ENCODE peak calls at places on chromosomes 4 and X, in five cellular contexts. K is HepG2, W is HEK293T, S is NT2/D1, R is H1. Q is an unnamed sample.

GRCh38 chr4:124499266-124499665 is 213.3 kb downstream of the ANKRD50 start:
- DNase-seq in K (no peak), W (no peak), S (no peak), R (no peak), Q (no peak)

GRCh38 chr4:168766537-168767316 is 243.3 kb downstream of the CBR4 start:
- DNase-seq in K (no peak), W (no peak), S (no peak), R (no peak), Q (no peak)

GRCh38 chr4:54063224-54063623 is 1.2 kb downstream of the CHIC2 start:
- DNase-seq in K (peak), W (no peak), S (no peak), R (no peak), Q (no peak)

GRCh38 chr4:186887211-186887785 is 163.6 kb upstream of the FAT1 start:
- DNase-seq in K (no peak), W (no peak), S (no peak), R (no peak), Q (no peak)

GRCh38 chrX:43121637-43122036 is 343.7 kb upstream of the PPP1R2C start:
- DNase-seq in K (no peak), W (no peak), S (no peak), R (no peak), Q (no peak)

GRCh38 chrX:73903941-73904340 is 340.9 kb downstream of the CHIC1 start:
- DNase-seq in K (no peak), W (no peak), S (no peak), R (no peak), Q (no peak)

GRCh38 chr4:6366581-6366980 is 96.9 kb downstream of the WFS1 start:
- DNase-seq in K (no peak), W (no peak), S (no peak), R (no peak), Q (no peak)

GRCh38 chr4:9952415-9952950 is 68.8 kb downstream of the SLC2A9 start:
- DNase-seq in K (peak), W (no peak), S (no peak), R (no peak), Q (no peak)

GRCh38 chrX:39936886-39937770 is 160.6 kb downstream of the BCOR start:
- DNase-seq in K (no peak), W (no peak), S (no peak), R (no peak), Q (peak)

GRCh38 chr4:166280642-166281041 is 407.6 kb downstream of the TLL1 start:
- DNase-seq in K (no peak), W (no peak), S (no peak), R (no peak), Q (no peak)

GRCh38 chr4:183409956-183410355 is 34.5 kb upstream of the CDKN2AIP start:
- DNase-seq in K (no peak), W (no peak), S (no peak), R (no peak), Q (no peak)

GRCh38 chr4:47530801-47531200 is 45.7 kb downstream of the ATP10D start:
- DNase-seq in K (no peak), W (no peak), S (no peak), R (no peak), Q (no peak)

GRCh38 chr4:47526281-47526680 is 41.2 kb downstream of the ATP10D start:
- DNase-seq in K (no peak), W (no peak), S (no peak), R (no peak), Q (no peak)

GRCh38 chr4:47528651-47529050 is 43.6 kb downstream of the ATP10D start:
- DNase-seq in K (no peak), W (no peak), S (no peak), R (no peak), Q (no peak)

GRCh38 chr4:47519239-47519883 is 34.3 kb downstream of the ATP10D start:
- DNase-seq in K (no peak), W (no peak), S (no peak), R (no peak), Q (peak)

GRCh38 chr4:47525154-47525819 is 40.2 kb downstream of the ATP10D start:
- DNase-seq in K (no peak), W (no peak), S (no peak), R (no peak), Q (no peak)
- TF ChIP-seq SUZ12 in K (no peak), W (no peak), S (no peak), R (no peak), Q (no peak)

DNA sequence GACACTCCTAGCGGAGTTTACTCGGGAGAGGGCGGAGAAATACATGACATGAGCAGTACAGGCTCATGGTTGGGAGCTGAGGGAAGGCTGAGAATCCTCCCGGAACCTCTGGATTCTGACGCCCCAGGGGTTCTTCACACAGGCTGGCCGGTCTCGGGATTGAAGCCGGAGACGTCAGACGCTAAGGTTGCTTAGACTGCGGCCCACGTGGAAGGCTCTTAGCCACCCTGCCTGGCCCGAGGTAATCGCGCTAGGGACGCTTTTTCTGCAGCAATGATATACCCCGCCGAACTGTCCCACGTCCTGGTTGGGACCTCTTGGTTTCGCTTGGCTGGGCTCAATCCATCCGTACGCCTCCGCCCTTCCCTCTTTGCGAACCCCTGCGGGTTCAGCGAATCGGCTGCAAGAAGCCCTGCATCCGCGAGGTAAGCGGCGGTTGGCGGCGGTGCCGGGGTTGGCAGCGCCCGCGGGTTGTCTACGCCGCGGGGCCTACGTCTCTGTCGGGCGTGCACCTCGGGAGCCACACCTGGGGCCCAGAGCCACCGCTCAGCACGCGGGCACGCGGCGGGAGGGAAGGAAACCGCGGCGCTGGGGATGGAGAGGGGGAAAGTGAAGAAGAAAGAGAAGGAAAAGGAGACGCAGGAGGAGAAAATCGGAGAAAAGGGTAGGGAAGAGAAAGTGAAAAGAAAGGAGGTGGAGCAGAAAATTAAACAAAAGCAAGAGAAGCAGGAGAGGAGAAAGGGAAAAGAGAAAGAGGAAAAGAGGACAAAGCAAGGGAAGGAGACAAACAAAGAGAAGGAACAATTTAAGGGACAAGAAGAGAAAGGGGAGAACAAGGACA is at the start of gene ARL9:
- DNase-seq in K (no peak), W (no peak), S (peak), R (peak), Q (no peak)
- TF ChIP-seq SUZ12 in K (no peak), W (no peak), S (no peak), R (no peak), Q (no peak)

GRCh38 chr4:118278473-118279274 is 74.1 kb downstream of the PRSS12 start:
- DNase-seq in K (peak), W (peak), S (peak), R (peak), Q (peak)
- TF ChIP-seq SUZ12 in K (no peak), W (no peak), S (no peak), R (no peak), Q (no peak)

GRCh38 chr4:164009435-164009834 is 514.9 kb downstream of the TMA16 start:
- DNase-seq in K (no peak), W (no peak), S (no peak), R (no peak), Q (no peak)

GRCh38 chr4:164011791-164012190 is 517.3 kb downstream of the TMA16 start:
- DNase-seq in K (no peak), W (no peak), S (no peak), R (no peak), Q (no peak)

DNA sequence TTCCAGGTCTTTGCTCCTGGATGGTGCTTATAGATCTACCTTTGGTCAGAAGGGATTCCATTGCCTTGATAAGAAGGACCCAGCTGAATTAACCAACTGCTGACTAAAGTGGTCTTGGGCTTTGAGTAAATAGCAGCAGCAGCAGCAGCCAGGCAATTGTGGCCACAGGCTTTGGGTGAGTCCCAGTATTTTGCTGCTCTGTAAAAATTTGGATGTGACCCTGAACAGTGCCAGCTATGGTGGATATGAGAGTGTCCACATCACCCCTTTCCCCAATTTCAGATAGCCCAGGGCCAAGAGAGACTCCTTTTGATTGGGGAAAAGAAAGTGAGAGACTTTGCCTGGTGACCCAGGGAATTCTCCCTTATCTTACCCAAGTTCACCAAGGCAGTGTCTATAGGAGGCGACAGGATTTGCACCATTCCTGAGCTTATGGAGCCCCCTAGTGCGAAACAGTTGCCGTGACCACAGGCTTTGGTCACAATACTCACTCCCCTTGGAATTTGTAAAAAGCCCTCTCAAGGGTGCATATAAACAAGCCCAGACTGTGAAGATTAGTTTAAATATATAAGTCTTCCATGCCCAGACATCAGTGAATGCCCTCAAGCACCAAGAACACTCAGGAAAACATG is 518.0 kb downstream of the TMA16 start:
- DNase-seq in K (peak), W (peak), S (peak), R (peak), Q (no peak)
- TF ChIP-seq SUZ12 in K (no peak), W (no peak), S (no peak), R (no peak), Q (no peak)

GRCh38 chr4:91330555-91331137 is 973.1 kb upstream of the GRID2 start:
- DNase-seq in K (no peak), W (no peak), S (no peak), R (no peak), Q (no peak)
- TF ChIP-seq SUZ12 in K (no peak), W (no peak), S (no peak), R (no peak), Q (no peak)

GRCh38 chr4:61628727-61629126 is 428.6 kb downstream of the ADGRL3 start:
- DNase-seq in K (peak), W (no peak), S (no peak), R (no peak), Q (no peak)
- TF ChIP-seq SUZ12 in K (no peak), W (no peak), S (no peak), R (no peak), Q (no peak)